ENCODE peak calls at places on chromosomes 1 and 21, in six cellular contexts. J is astrocyte of the spinal cord, Y is spleen, I is psoas muscle, X is endothelial cell of umbilical vein, C is BE2C. Z is an unnamed sample.

GRCh38 chr1:220222939-220223338 is 49.3 kb downstream of the RAB3GAP2 start:
- DNase-seq in I (no peak), X (no peak), C (no peak), Y (no peak), J (no peak), Z (no peak)

GRCh38 chr21:14557413-14557812 is 11.3 kb upstream of the SAMSN1 start:
- DNase-seq in I (no peak), C (no peak), Y (no peak), X (no peak), J (no peak), Z (no peak)

GRCh38 chr1:54377040-54377691 is 29.0 kb downstream of the SSBP3 start:
- DNase-seq in X (no peak), I (no peak), C (no peak), J (peak), Y (no peak), Z (no peak)

GRCh38 chr1:174809755-174810280 is 189.9 kb upstream of the CACYBP start:
- DNase-seq in J (no peak), Y (no peak), C (no peak), I (no peak), X (no peak), Z (no peak)

GRCh38 chr1:224683981-224684380 is 67.9 kb downstream of the CNIH3 start:
- DNase-seq in Y (no peak), X (no peak), I (no peak), C (peak), J (no peak), Z (no peak)

GRCh38 chr1:12127206-12127810 is 39.5 kb upstream of the TNFRSF1B start:
- DNase-seq in X (no peak), C (no peak), I (no peak), Y (no peak), J (no peak), Z (no peak)

GRCh38 chr1:170213598-170213997 is 67.8 kb downstream of the NTMT2 start:
- DNase-seq in J (no peak), Y (no peak), X (no peak), C (no peak), I (peak), Z (no peak)

GRCh38 chr1:17877316-17877715 is 122.2 kb downstream of the ACTL8 start:
- DNase-seq in X (no peak), I (no peak), Y (peak), J (no peak), C (no peak), Z (no peak)

GRCh38 chr21:33800753-33801423 is 114.7 kb downstream of the ATP5PO start:
- DNase-seq in J (no peak), X (no peak), Y (no peak), C (no peak), I (no peak), Z (no peak)

GRCh38 chr1:147641695-147642592 is 28.4 kb downstream of the ACP6 start:
- DNase-seq in Y (no peak), C (peak), X (peak), J (peak), I (no peak), Z (peak)

GRCh38 chr1:231420299-231420958 is 1.7 kb downstream of the EGLN1 start:
- DNase-seq in C (no peak), X (peak), J (peak), I (no peak), Y (no peak), Z (no peak)

GRCh38 chr1:156114919-156115513 is 505 bp downstream of the LMNA start:
- DNase-seq in X (peak), I (peak), J (no peak), Y (no peak), C (peak), Z (no peak)

GRCh38 chr1:222369991-222370910 is 177.7 kb downstream of the HHIPL2 start:
- DNase-seq in J (peak), I (no peak), Y (no peak), C (peak), X (no peak), Z (no peak)

GRCh38 chr1:226162898-226163297 is 23.6 kb downstream of the ACBD3 start:
- DNase-seq in Y (no peak), I (no peak), C (no peak), J (no peak), X (no peak), Z (no peak)

GRCh38 chr1:54991939-54992338 is 6.8 kb upstream of the BSND start:
- DNase-seq in X (no peak), I (no peak), Y (peak), C (no peak), J (no peak), Z (no peak)

GRCh38 chr1:217622042-217622441 is 8.8 kb downstream of the GPATCH2 start:
- DNase-seq in J (no peak), X (no peak), C (no peak), I (no peak), Y (no peak), Z (no peak)

GRCh38 chr1:27961646-27962221 is 2.0 kb downstream of the XKR8 start:
- DNase-seq in X (no peak), C (no peak), I (no peak), Y (no peak), J (no peak), Z (no peak)

GRCh38 chr1:63108226-63108625 is 214.1 kb upstream of the FOXD3 start:
- DNase-seq in X (no peak), C (no peak), I (no peak), J (peak), Y (no peak), Z (no peak)

GRCh38 chr1:63912643-63913042 is 138.8 kb downstream of the ROR1 start:
- DNase-seq in Y (no peak), I (no peak), X (no peak), J (no peak), C (no peak), Z (no peak)

GRCh38 chr1:89126602-89127001 is 688 bp upstream of the GBP2 start:
- DNase-seq in I (no peak), C (no peak), J (no peak), Y (no peak), X (no peak), Z (no peak)

GRCh38 chr1:108113496-108113895 is 86.6 kb downstream of the SLC25A24 start:
- DNase-seq in J (no peak), C (no peak), Y (no peak), X (no peak), I (no peak), Z (no peak)

GRCh38 chr1:236888903-236889302 is 93.8 kb downstream of the MTR start:
- DNase-seq in I (no peak), C (no peak), X (no peak), Y (no peak), J (no peak), Z (no peak)

GRCh38 chr1:221869759-221870158 is 127.9 kb upstream of the DUSP10 start:
- DNase-seq in C (no peak), Y (no peak), X (no peak), I (no peak), J (peak), Z (no peak)

GRCh38 chr1:209443361-209443931 is 140.1 kb upstream of the CAMK1G start:
- DNase-seq in I (no peak), C (no peak), Y (no peak), X (no peak), J (no peak), Z (no peak)

GRCh38 chr1:201774224-201774982 is 54.6 kb upstream of the IPO9 start:
- DNase-seq in C (no peak), X (no peak), I (no peak), Y (no peak), J (peak), Z (no peak)

GRCh38 chr1:29385966-29386365 is 149.6 kb downstream of the PTPRU start:
- DNase-seq in Y (no peak), J (peak), C (no peak), X (no peak), I (no peak), Z (no peak)

GRCh38 chr1:163195728-163196448 is 6.8 kb downstream of the RGS5 start:
- DNase-seq in X (peak), J (peak), I (no peak), C (peak), Y (no peak), Z (no peak)

GRCh38 chr1:21307663-21308062 is 17.4 kb upstream of the ECE1 start:
- DNase-seq in Y (no peak), X (no peak), J (no peak), C (peak), I (no peak), Z (no peak)

GRCh38 chr1:44101356-44101755 is 17.3 kb upstream of the KLF17 start:
- DNase-seq in Y (no peak), I (no peak), J (no peak), C (no peak), X (no peak), Z (no peak)

GRCh38 chr1:188314557-188315137 is 1485.9 kb downstream of the PLA2G4A start:
- DNase-seq in C (peak), X (no peak), J (no peak), Y (no peak), I (no peak), Z (no peak)

GRCh38 chr21:31733521-31734149 is 1.7 kb upstream of the SCAF4 start:
- DNase-seq in Y (no peak), C (no peak), I (no peak), X (no peak), J (no peak), Z (no peak)

GRCh38 chr1:220269036-220269435 is 3.2 kb downstream of the RAB3GAP2 start:
- DNase-seq in C (no peak), Y (no peak), I (no peak), J (no peak), X (no peak), Z (no peak)

GRCh38 chr1:15833069-15833679 is 14.3 kb upstream of the SPEN start:
- DNase-seq in J (no peak), C (no peak), X (no peak), Y (peak), I (peak), Z (peak)

GRCh38 chr1:93352376-93352775 is 6.7 kb downstream of the DR1 start:
- DNase-seq in I (no peak), J (no peak), C (no peak), X (no peak), Y (no peak), Z (no peak)

GRCh38 chr1:51345300-51345687 is 14.9 kb upstream of the TTC39A start:
- DNase-seq in J (no peak), Y (no peak), I (no peak), X (no peak), C (no peak), Z (peak)

GRCh38 chr21:45032977-45033705 is 41.2 kb upstream of the ADARB1 start:
- DNase-seq in Y (no peak), J (no peak), I (no peak), X (no peak), C (no peak), Z (no peak)

GRCh38 chr1:80594013-80594412 is 1206.7 kb upstream of the ADGRL2 start:
- DNase-seq in X (no peak), C (no peak), J (no peak), Y (no peak), I (no peak), Z (no peak)

GRCh38 chr1:118716775-118717174 is 271.4 kb downstream of the TBX15 start:
- DNase-seq in X (no peak), C (no peak), J (no peak), Y (no peak), I (no peak), Z (no peak)
- TF ChIP-seq CTCF in X (no peak), C (peak), J (no peak), Y (no peak), I (peak), Z (no peak)

GRCh38 chr1:45679123-45679522 is 7.2 kb downstream of the GPBP1L1 start:
- DNase-seq in C (no peak), X (peak), J (no peak), Y (no peak), I (no peak), Z (no peak)
- TF ChIP-seq CTCF in C (no peak), X (no peak), J (no peak), Y (no peak), I (no peak), Z (no peak)

GRCh38 chr1:23799255-23799569 is 1.3 kb downstream of the GALE start:
- DNase-seq in X (no peak), J (no peak), I (no peak), Y (no peak), C (no peak), Z (no peak)

GRCh38 chr1:23797478-23798448 is 2.8 kb downstream of the GALE start:
- DNase-seq in Y (peak), X (no peak), I (no peak), J (no peak), C (no peak), Z (no peak)

GRCh38 chr1:23799570-23800395 is 771 bp downstream of the GALE start:
- DNase-seq in J (peak), X (peak), C (no peak), Y (peak), I (peak), Z (no peak)

GRCh38 chr1:23800396-23801337 is at the start of gene GALE:
- DNase-seq in J (peak), I (peak), X (peak), Y (peak), C (peak), Z (peak)

GRCh38 chr1:23798662-23799142 is 1.9 kb downstream of the GALE start:
- DNase-seq in J (no peak), Y (peak), I (no peak), X (no peak), C (no peak), Z (no peak)
- TF ChIP-seq CTCF in J (peak), Y (no peak), I (no peak), X (no peak), C (no peak), Z (no peak)

DNA sequence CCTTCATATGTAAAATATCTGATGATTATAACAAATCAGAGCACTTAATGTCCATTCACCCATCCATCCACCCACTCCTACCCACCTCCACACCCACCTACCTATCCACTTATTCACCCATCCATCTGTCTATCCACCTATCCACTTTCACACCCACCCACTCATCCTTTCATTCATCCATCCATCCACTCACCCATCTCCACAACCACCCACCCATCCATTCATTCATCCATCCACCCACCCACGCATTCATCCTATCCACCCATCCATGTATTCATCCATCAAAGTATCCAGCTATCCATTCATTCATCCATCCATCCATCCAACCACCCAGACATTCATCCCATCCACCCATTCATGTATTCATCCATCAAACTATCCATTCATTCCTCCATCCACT is 466.1 kb downstream of the AJAP1 start:
- DNase-seq in C (no peak), I (no peak), Y (no peak), J (no peak), X (no peak), Z (no peak)
- TF ChIP-seq CTCF in C (no peak), I (no peak), Y (no peak), J (no peak), X (no peak), Z (no peak)

DNA sequence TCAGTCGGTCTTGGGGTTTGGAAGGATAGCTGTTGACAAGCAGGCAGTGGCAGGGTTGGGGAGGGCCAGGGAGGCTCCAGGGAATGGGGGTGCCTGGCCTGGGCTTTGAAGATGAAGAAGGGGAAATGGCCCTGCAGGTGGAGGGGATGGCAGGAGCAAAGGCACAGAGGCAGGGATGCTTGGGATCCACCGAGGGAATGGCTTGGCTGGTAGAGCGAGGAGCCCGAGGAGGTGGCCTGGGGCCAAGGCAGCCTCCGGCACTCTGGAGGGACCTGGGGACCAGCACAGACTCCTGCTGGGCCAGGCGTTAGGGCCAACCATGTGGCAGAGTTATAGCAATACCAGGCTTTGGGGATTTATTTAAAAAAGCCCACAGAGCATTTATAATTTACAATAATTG is 62.9 kb upstream of the EDN2 start:
- DNase-seq in I (no peak), X (no peak), J (no peak), Y (peak), C (no peak), Z (no peak)
- TF ChIP-seq CTCF in I (no peak), X (no peak), J (no peak), Y (no peak), C (no peak), Z (no peak)

DNA sequence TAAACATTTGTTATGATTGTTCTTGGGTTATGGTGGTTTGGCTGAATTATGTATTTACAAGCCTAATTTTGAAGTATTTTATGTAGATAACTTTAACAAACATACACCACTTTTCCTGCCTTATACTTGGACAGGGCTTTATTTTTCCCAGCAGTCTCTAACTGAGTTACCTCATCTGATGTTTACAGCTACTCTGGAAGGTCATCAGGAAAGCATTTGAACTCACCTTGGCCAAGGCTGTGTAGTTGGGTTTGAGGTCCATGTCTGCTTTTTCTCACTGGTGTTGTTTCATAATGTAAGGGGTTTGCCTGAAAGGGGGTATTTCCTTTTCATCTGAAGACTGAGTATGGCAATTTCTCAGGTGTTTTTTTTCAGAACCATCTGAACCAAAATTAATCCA is 193.5 kb downstream of the RWDD3 start:
- DNase-seq in C (no peak), Y (no peak), X (no peak), I (no peak), J (no peak), Z (no peak)
- TF ChIP-seq CTCF in C (no peak), Y (no peak), X (no peak), I (no peak), J (no peak), Z (no peak)

GRCh38 chr1:151282883-151283725 is 1.0 kb downstream of the ZNF687 start:
- DNase-seq in J (no peak), I (peak), X (peak), Y (peak), C (peak), Z (no peak)

GRCh38 chr1:151281969-151282882 is at the start of gene ZNF687:
- DNase-seq in X (peak), C (peak), J (peak), I (peak), Y (peak), Z (peak)

GRCh38 chr1:151277249-151277648 is 4.8 kb upstream of the ZNF687 start:
- DNase-seq in J (no peak), X (no peak), Y (no peak), C (no peak), I (no peak), Z (no peak)

GRCh38 chr1:151284013-151284577 is 2.0 kb downstream of the ZNF687 start:
- DNase-seq in X (no peak), Y (no peak), I (no peak), C (no peak), J (no peak), Z (no peak)

DNA sequence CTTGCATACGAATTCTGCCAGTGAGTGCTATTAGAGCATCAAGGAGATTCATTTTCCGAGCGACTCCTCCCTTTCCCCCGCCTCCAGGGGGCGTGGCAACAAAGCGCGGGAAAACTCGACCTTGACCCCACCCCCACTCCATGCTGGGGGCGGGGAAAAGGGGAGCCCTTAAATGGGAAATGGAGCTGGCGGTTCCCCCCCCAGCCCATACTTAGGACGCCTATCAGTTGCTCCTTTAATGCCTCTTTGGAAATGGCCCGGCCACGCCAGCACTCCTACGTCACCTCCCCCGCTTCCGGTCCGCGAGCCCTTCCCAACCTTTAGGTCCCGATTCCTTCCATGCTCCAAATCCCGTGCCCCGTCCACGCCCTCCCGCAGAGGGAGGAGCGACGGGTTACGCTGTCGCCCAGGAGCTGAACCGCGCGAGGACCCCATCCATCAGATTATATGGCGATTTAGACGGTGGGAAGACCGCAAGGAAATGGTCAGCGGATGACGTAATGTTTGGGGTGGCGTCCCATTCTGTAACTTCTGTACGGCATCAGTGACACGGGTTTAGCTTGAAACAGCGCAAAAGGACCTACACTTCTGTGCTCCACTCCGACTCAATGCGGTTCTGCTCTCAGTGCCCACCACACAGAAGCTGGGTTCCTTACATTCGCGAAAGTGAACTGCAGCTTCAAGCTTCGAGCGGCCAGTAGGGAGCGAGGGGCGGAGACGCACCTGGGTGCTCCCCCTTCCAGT is 702 bp upstream of the ZNF687 start:
- DNase-seq in X (peak), Y (peak), C (peak), J (peak), I (peak), Z (peak)
- TF ChIP-seq CTCF in X (no peak), Y (no peak), C (peak), J (peak), I (peak), Z (no peak)

GRCh38 chr1:91884459-91885290 is 1.3 kb downstream of the TGFBR3 start:
- DNase-seq in J (peak), X (peak), Y (peak), C (peak), I (peak), Z (peak)

GRCh38 chr1:91885331-91885715 is 628 bp downstream of the TGFBR3 start:
- DNase-seq in C (peak), X (no peak), J (no peak), Y (peak), I (peak), Z (no peak)

GRCh38 chr1:91889717-91890459 is 3.9 kb upstream of the TGFBR3 start:
- DNase-seq in Y (no peak), I (no peak), C (no peak), J (no peak), X (peak), Z (no peak)

GRCh38 chr1:91883470-91883869 is 2.5 kb downstream of the TGFBR3 start:
- DNase-seq in I (no peak), J (peak), Y (no peak), X (peak), C (no peak), Z (no peak)

GRCh38 chr1:91885716-91886506 is at the start of gene TGFBR3:
- DNase-seq in C (peak), Y (peak), I (peak), J (peak), X (peak), Z (peak)
- TF ChIP-seq CTCF in C (peak), Y (peak), I (peak), J (peak), X (peak), Z (peak)